ENCODE peak calls at places on chromosomes 11 and 22, in four cellular contexts. X is neural progenitor cell, Y is mucosa of descending colon, A is GM23338. T is an unnamed sample.

GRCh38 chr11:83691387-83692088 is 405.4 kb upstream of the CCDC90B start:
- DNase-seq in A (no peak), X (no peak), Y (no peak), T (peak; percentile 45)

GRCh38 chr11:69337211-69337721 is 43.3 kb downstream of the MYEOV start:
- DNase-seq in X (no peak), A (no peak), Y (no peak), T (peak; percentile 63)

GRCh38 chr11:57890521-57890920 is 128.9 kb downstream of the CTNND1 start:
- DNase-seq in X (no peak), A (no peak), Y (no peak), T (no peak)

GRCh38 chr11:83079820-83080219 is 8.1 kb upstream of the RAB30 start:
- DNase-seq in Y (no peak), A (no peak), X (no peak), T (no peak)

GRCh38 chr11:79400717-79401330 is 40.0 kb downstream of the TENM4 start:
- DNase-seq in A (peak; percentile 74), Y (no peak), X (peak; percentile 65), T (peak; percentile 48)

GRCh38 chr11:28110108-28110838 is 2.1 kb downstream of the METTL15 start:
- DNase-seq in Y (peak; percentile 85), X (peak; percentile 79), A (peak; percentile 84), T (peak; percentile 77)

GRCh38 chr22:23772315-23773246 is at the start of gene MMP11:
- DNase-seq in A (peak; percentile 82), Y (peak; percentile 79), X (peak; percentile 88), T (peak; percentile 67)

GRCh38 chr11:1867381-1867780 is 14.5 kb downstream of the LSP1 start:
- DNase-seq in A (no peak), X (no peak), Y (peak; percentile 20), T (no peak)

GRCh38 chr11:62020661-62021060 is 53.2 kb upstream of the FTH1 start:
- DNase-seq in Y (no peak), X (no peak), A (no peak), T (no peak)

GRCh38 chr11:107457558-107458271 is at the start of gene CWF19L2:
- DNase-seq in X (peak; percentile 98), A (peak; percentile 99), Y (peak; percentile 93), T (peak; percentile 88)

GRCh38 chr11:75969626-75970308 is 154.8 kb downstream of the UVRAG start:
- DNase-seq in X (no peak), A (no peak), Y (no peak), T (no peak)

GRCh38 chr11:638616-639323 is 1.7 kb downstream of the DRD4 start:
- DNase-seq in A (peak; percentile 78), X (peak; percentile 90), Y (no peak), T (no peak)

GRCh38 chr11:36455658-36456111 is 54.4 kb downstream of the TRAF6 start:
- DNase-seq in A (peak; percentile 8), Y (peak; percentile 73), X (peak; percentile 62), T (peak; percentile 36)

GRCh38 chr11:72234514-72234830 is 9.5 kb downstream of the PHOX2A start:
- DNase-seq in A (no peak), Y (no peak), X (no peak), T (no peak)

GRCh38 chr11:36385121-36385530 is 89.0 kb downstream of the PRR5L start:
- DNase-seq in A (no peak), Y (no peak), X (no peak), T (no peak)

GRCh38 chr11:72525466-72525865 is 91.1 kb upstream of the CLPB start:
- DNase-seq in A (peak; percentile 47), X (no peak), Y (no peak), T (peak; percentile 36)

GRCh38 chr11:130653838-130654601 is 205.6 kb downstream of the ADAMTS15 start:
- DNase-seq in Y (peak; percentile 78), X (no peak), A (peak; percentile 14), T (peak; percentile 88)

GRCh38 chr22:22681221-22681739 is 36.9 kb downstream of the GGTLC2 start:
- DNase-seq in A (no peak), Y (no peak), X (no peak), T (no peak)

GRCh38 chr11:120037111-120037510 is 100.8 kb downstream of the TRIM29 start:
- DNase-seq in Y (no peak), X (no peak), A (no peak), T (no peak)

GRCh38 chr11:45157247-45158209 is 11.1 kb downstream of the PRDM11 start:
- DNase-seq in Y (no peak), X (no peak), A (no peak), T (no peak)

GRCh38 chr22:37378642-37379058 is 48.6 kb downstream of the ELFN2 start:
- DNase-seq in X (no peak), Y (no peak), A (no peak), T (no peak)

GRCh38 chr11:32121012-32121411 is 30.1 kb downstream of the RCN1 start:
- DNase-seq in Y (no peak), X (no peak), A (no peak), T (no peak)

GRCh38 chr11:96044311-96044710 is 120.4 kb upstream of the MTMR2 start:
- DNase-seq in A (no peak), Y (no peak), X (no peak), T (no peak)

GRCh38 chr22:45692549-45692948 is 20.9 kb downstream of the ATXN10 start:
- DNase-seq in A (no peak), X (no peak), Y (no peak), T (no peak)

GRCh38 chr11:128669491-128669890 is 24.4 kb upstream of the FLI1 start:
- DNase-seq in X (no peak), Y (no peak), A (no peak), T (no peak)

GRCh38 chr22:39349506-39349966 is 255 bp upstream of the SYNGR1 start:
- DNase-seq in Y (no peak), A (peak; percentile 77), X (peak; percentile 88), T (peak; percentile 26)

GRCh38 chr11:61888043-61888442 is 3.3 kb downstream of the FADS3 start:
- DNase-seq in X (no peak), Y (no peak), A (no peak), T (no peak)

GRCh38 chr11:110434952-110435779 is 5.4 kb downstream of the FDX1 start:
- DNase-seq in X (no peak), Y (no peak), A (peak; percentile 69), T (peak; percentile 66)
- TF ChIP-seq CTCF in X (peak; percentile 34), Y (no peak), A (peak; percentile 72), T (peak; percentile 29)

GRCh38 chr11:85170184-85170583 is 457.0 kb downstream of the DLG2 start:
- DNase-seq in Y (no peak), A (peak; percentile 17), X (no peak), T (no peak)

GRCh38 chr11:85165819-85166218 is 461.3 kb downstream of the DLG2 start:
- DNase-seq in A (no peak), X (peak; percentile 8), Y (no peak), T (no peak)

GRCh38 chr11:85164743-85165142 is 462.4 kb downstream of the DLG2 start:
- DNase-seq in X (no peak), Y (no peak), A (no peak), T (no peak)

GRCh38 chr11:85167038-85167437 is 460.1 kb downstream of the DLG2 start:
- DNase-seq in A (no peak), X (no peak), Y (no peak), T (no peak)

DNA sequence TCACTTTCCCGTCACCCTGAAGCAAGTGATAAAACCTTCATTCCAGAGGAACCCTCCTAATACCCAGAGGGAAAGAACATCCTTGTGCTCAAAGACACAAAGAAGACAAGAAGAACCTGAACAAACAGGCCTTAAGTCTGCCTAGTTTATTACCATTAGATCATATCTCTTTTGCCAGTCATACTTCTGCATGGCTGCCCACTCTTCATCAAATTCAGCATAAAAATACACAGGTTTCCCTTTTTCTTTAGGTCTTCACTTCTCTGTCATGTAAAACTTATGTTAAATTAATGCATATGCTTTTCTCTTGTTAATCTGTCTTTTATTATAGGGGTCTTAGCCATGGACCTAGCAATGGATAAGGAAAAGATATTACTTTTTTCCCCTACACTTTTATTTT is 459.7 kb downstream of the DLG2 start:
- DNase-seq in Y (no peak), A (no peak), X (no peak), T (no peak)
- H3K4me1 ChIP-seq in Y (no peaks in the 10 kb centered on the region), A (peaks cover 5% of the 10 kb centered on the region), X (peaks cover 9% of the 10 kb centered on the region), T (no peaks in the 10 kb centered on the region)

GRCh38 chr22:26672060-26672471 is 14.7 kb downstream of the MIAT start:
- DNase-seq in A (no peak), X (no peak), Y (peak; percentile 66), T (no peak)

GRCh38 chr22:26671317-26672059 is 14.1 kb downstream of the MIAT start:
- DNase-seq in X (no peak), Y (peak; percentile 82), A (peak; percentile 58), T (peak; percentile 37)

GRCh38 chr22:26670459-26670858 is 13.1 kb downstream of the MIAT start:
- DNase-seq in A (no peak), Y (no peak), X (no peak), T (no peak)

GRCh38 chr22:26667140-26667539 is 9.8 kb downstream of the MIAT start:
- DNase-seq in Y (no peak), A (no peak), X (no peak), T (no peak)

DNA sequence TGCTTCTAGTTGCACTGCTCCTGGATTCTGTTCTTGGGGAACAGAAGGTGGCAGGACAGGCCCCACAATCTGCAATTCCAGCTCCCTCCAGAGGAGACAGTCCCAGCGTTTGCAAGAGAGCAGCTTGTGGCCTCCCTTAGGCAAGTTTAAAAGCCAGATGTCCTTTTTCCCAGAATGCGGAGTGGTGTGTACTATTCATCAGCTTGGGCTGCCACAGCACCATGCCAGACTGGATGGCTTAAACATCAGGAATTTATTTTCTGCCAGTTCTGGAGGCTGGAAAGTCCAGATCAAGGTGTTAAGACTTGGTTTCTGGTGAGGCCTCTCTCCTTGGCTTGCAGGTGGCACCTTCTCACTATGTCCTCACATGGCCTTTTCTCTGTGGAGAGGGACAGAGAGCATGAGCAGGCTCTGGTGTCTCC is 11.7 kb downstream of the MIAT start:
- DNase-seq in A (peak; percentile 83), X (peak; percentile 47), Y (no peak), T (no peak)
- TF ChIP-seq CTCF in A (peak; percentile 54), X (peak; percentile 45), Y (no peak), T (no peak)

GRCh38 chr22:50318698-50319411 is 8.0 kb downstream of the DENND6B start:
- DNase-seq in X (no peak), A (no peak), Y (peak; percentile 49), T (no peak)

GRCh38 chr22:50320116-50320515 is 6.7 kb downstream of the DENND6B start:
- DNase-seq in Y (no peak), A (no peak), X (no peak), T (no peak)

GRCh38 chr22:50318356-50318697 is 8.5 kb downstream of the DENND6B start:
- DNase-seq in Y (no peak), X (no peak), A (no peak), T (no peak)

GRCh38 chr22:50320671-50321325 is 6.0 kb downstream of the DENND6B start:
- DNase-seq in A (no peak), Y (peak; percentile 42), X (no peak), T (no peak)

DNA sequence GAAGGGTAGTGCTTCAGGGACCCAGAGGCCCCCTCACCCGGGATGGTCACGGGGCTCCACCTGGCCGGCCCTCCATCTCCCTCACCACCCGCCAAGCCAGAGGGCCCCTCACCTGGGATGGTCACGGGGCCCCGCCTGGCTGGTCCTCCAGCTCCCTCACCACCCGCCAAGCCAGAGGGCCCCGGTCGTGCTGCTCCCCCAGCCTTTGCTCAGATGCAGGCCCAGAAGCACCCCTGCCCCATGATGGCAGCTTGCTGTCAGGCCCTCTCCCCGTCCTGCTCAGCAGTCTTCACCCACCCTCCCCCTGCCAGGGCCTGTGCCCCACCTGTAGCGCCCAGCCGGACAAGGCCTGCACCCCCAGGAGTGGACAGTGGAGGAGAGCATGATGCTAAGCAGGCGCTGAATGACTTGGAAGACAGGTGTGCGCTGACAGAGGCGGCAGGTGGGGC is 7.3 kb downstream of the DENND6B start:
- DNase-seq in A (no peak), X (no peak), Y (peak; percentile 41), T (no peak)
- H3K4me1 ChIP-seq in A (no peaks in the 10 kb centered on the region), X (no peaks in the 10 kb centered on the region), Y (peaks cover 5% of the 10 kb centered on the region), T (no peaks in the 10 kb centered on the region)